ENCODE peak calls at places on chromosomes 7 and 10, in five cellular contexts. Q is psoas muscle, O is AG04450, P is GM23338, L is uterus. U is an unnamed sample. For H3K27me3, the result is how much of the 10 kb centered on the place peaks cover.

GRCh38 chr10:29862926-29863614 is 196.3 kb downstream of the JCAD start:
- DNase-seq in Q (no peak), O (no peak), P (no peak), L (no peak), U (no peak)

GRCh38 chr7:70056363-70056762 is 458.1 kb downstream of the AUTS2 start:
- DNase-seq in Q (no peak), O (no peak), P (no peak), L (no peak), U (no peak)

GRCh38 chr7:95693551-95694333 is 78.6 kb upstream of the DYNC1I1 start:
- DNase-seq in Q (no peak), O (no peak), P (no peak), L (no peak), U (no peak)

GRCh38 chr10:47196691-47197090 is 103.3 kb upstream of the GDF10 start:
- DNase-seq in Q (no peak), O (no peak), P (no peak), L (no peak), U (no peak)

GRCh38 chr7:81299711-81300110 is 380.9 kb upstream of the SEMA3C start:
- DNase-seq in Q (no peak), O (no peak), P (peak), L (no peak), U (no peak)

GRCh38 chr10:92544296-92544695 is 29.6 kb downstream of the IDE start:
- DNase-seq in Q (no peak), O (no peak), P (peak), L (no peak), U (no peak)

GRCh38 chr7:133504825-133505224 is 251.9 kb downstream of the EXOC4 start:
- DNase-seq in Q (no peak), O (no peak), P (no peak), L (no peak), U (no peak)

GRCh38 chr10:26890956-26891355 is 30.2 kb upstream of the ABI1 start:
- DNase-seq in Q (no peak), O (peak), P (peak), L (no peak), U (peak)

GRCh38 chr7:82700739-82701138 is 257.2 kb upstream of the CACNA2D1 start:
- DNase-seq in Q (no peak), O (no peak), P (peak), L (no peak), U (no peak)

GRCh38 chr7:51187941-51188340 is 128.7 kb downstream of the COBL start:
- DNase-seq in Q (peak), O (no peak), P (peak), L (no peak), U (peak)

GRCh38 chr7:129779602-129780256 is 168.2 kb downstream of the NRF1 start:
- DNase-seq in Q (no peak), O (no peak), P (peak), L (no peak), U (no peak)

GRCh38 chr10:101046332-101047238 is 15.2 kb upstream of the KAZALD1 start:
- DNase-seq in Q (no peak), O (no peak), P (peak), L (no peak), U (no peak)

GRCh38 chr7:434891-435486 is 84.7 kb downstream of the PDGFA start:
- DNase-seq in Q (no peak), O (no peak), P (peak), L (no peak), U (no peak)

GRCh38 chr7:85685901-85686300 is 499.0 kb upstream of the SEMA3D start:
- DNase-seq in Q (no peak), O (no peak), P (no peak), L (no peak), U (no peak)

GRCh38 chr10:90530526-90530925 is 327.3 kb downstream of the HTR7 start:
- DNase-seq in Q (no peak), O (no peak), P (no peak), L (no peak), U (no peak)

GRCh38 chr10:14405076-14406065 is 74.6 kb upstream of the FRMD4A start:
- DNase-seq in Q (no peak), O (peak), P (no peak), L (no peak), U (no peak)

GRCh38 chr10:118753331-118753730 is 1.4 kb downstream of the CACUL1 start:
- DNase-seq in Q (no peak), O (no peak), P (no peak), L (no peak), U (no peak)

GRCh38 chr7:43535810-43536585 is 46.9 kb upstream of the STK17A start:
- DNase-seq in Q (peak), O (peak), P (no peak), L (no peak), U (no peak)

GRCh38 chr7:102317231-102318059 is 30.8 kb downstream of the SH2B2 start:
- DNase-seq in Q (no peak), O (no peak), P (peak), L (no peak), U (no peak)

GRCh38 chr7:156722427-156722826 is 81.9 kb downstream of the RNF32 start:
- DNase-seq in Q (no peak), O (no peak), P (no peak), L (no peak), U (no peak)

GRCh38 chr10:57395921-57396320 is 871.8 kb downstream of the IPMK start:
- DNase-seq in Q (no peak), O (no peak), P (peak), L (no peak), U (no peak)

GRCh38 chr10:132523561-132524442 is 13.8 kb upstream of the INPP5A start:
- DNase-seq in Q (peak), O (no peak), P (no peak), L (peak), U (no peak)

GRCh38 chr7:141012044-141012685 is 2.6 kb downstream of the MRPS33 start:
- DNase-seq in Q (peak), O (peak), P (peak), L (peak), U (peak)

GRCh38 chr10:114634607-114634974 is 23.5 kb downstream of the ABLIM1 start:
- DNase-seq in Q (no peak), O (peak), P (no peak), L (peak), U (peak)

GRCh38 chr10:69685802-69686585 is 55.9 kb downstream of the FAM241B start:
- DNase-seq in Q (peak), O (no peak), P (no peak), L (peak), U (no peak)

GRCh38 chr7:99618726-99619125 is 2.0 kb downstream of the ZSCAN25 start:
- DNase-seq in Q (no peak), O (no peak), P (no peak), L (no peak), U (no peak)

GRCh38 chr10:128880221-128880620 is 586.8 kb upstream of the MGMT start:
- DNase-seq in Q (no peak), O (no peak), P (no peak), L (no peak), U (no peak)

GRCh38 chr7:140896996-140897395 is 27.7 kb downstream of the BRAF start:
- DNase-seq in Q (no peak), O (no peak), P (no peak), L (no peak), U (no peak)

GRCh38 chr10:99983280-99983988 is 26.3 kb downstream of the DNMBP start:
- DNase-seq in Q (peak), O (no peak), P (no peak), L (peak), U (no peak)

GRCh38 chr10:126520918-126521317 is 132.6 kb upstream of the ADAM12 start:
- DNase-seq in Q (no peak), O (no peak), P (no peak), L (no peak), U (no peak)

GRCh38 chr7:71507665-71508064 is 375.7 kb downstream of the GALNT17 start:
- DNase-seq in Q (no peak), O (no peak), P (no peak), L (no peak), U (no peak)

GRCh38 chr7:38671901-38672559 is 40.9 kb upstream of the AMPH start:
- DNase-seq in Q (no peak), O (no peak), P (no peak), L (no peak), U (no peak)

GRCh38 chr7:55533050-55533728 is 39.1 kb downstream of the VOPP1 start:
- DNase-seq in Q (no peak), O (no peak), P (no peak), L (no peak), U (no peak)

GRCh38 chr7:22657479-22657878 is 69.5 kb upstream of the IL6 start:
- DNase-seq in Q (no peak), O (no peak), P (no peak), L (no peak), U (no peak)

GRCh38 chr10:81920213-81920829 is 45.3 kb downstream of the NRG3 start:
- DNase-seq in Q (no peak), O (no peak), P (peak), L (no peak), U (no peak)

GRCh38 chr7:2886900-2887299 is 42.8 kb upstream of the GNA12 start:
- DNase-seq in Q (no peak), O (peak), P (peak), L (no peak), U (no peak)

GRCh38 chr7:64882341-64883112 is 20.5 kb upstream of the ZNF273 start:
- DNase-seq in Q (peak), O (no peak), P (peak), L (no peak), U (no peak)

GRCh38 chr10:109504401-109504800 is 418.9 kb downstream of the XPNPEP1 start:
- DNase-seq in Q (no peak), O (no peak), P (no peak), L (peak), U (no peak)

GRCh38 chr10:132768346-132769248 is 17.4 kb downstream of the NKX6-2 start:
- DNase-seq in Q (no peak), O (no peak), P (no peak), L (no peak), U (no peak)

GRCh38 chr10:44380829-44381600 is 3.9 kb downstream of the CXCL12 start:
- DNase-seq in Q (no peak), O (no peak), P (peak), L (peak), U (no peak)

GRCh38 chr10:34107623-34108516 is 707.2 kb downstream of the PARD3 start:
- DNase-seq in Q (no peak), O (no peak), P (no peak), L (no peak), U (no peak)

GRCh38 chr10:34111179-34111578 is 703.9 kb downstream of the PARD3 start:
- DNase-seq in Q (no peak), O (no peak), P (no peak), L (no peak), U (no peak)

GRCh38 chr10:34109481-34109880 is 705.6 kb downstream of the PARD3 start:
- DNase-seq in Q (no peak), O (no peak), P (no peak), L (no peak), U (no peak)

GRCh38 chr10:34112431-34112830 is 702.7 kb downstream of the PARD3 start:
- DNase-seq in Q (no peak), O (no peak), P (no peak), L (no peak), U (no peak)

GRCh38 chr10:34109952-34110702 is 705.0 kb downstream of the PARD3 start:
- DNase-seq in Q (no peak), O (peak), P (no peak), L (no peak), U (no peak)
- TF ChIP-seq CTCF in Q (no peak), O (peak), P (no peak), L (no peak), U (no peak)

GRCh38 chr10:97131041-97131659 is 54.6 kb downstream of the SLIT1 start:
- DNase-seq in Q (no peak), O (no peak), P (no peak), L (no peak), U (no peak)

GRCh38 chr10:97127507-97127906 is 58.3 kb downstream of the SLIT1 start:
- DNase-seq in Q (no peak), O (no peak), P (no peak), L (no peak), U (peak)

GRCh38 chr10:97127960-97128850 is 57.6 kb downstream of the SLIT1 start:
- DNase-seq in Q (no peak), O (no peak), P (no peak), L (no peak), U (peak)

GRCh38 chr10:97129666-97130065 is 56.1 kb downstream of the SLIT1 start:
- DNase-seq in Q (no peak), O (no peak), P (no peak), L (no peak), U (no peak)

GRCh38 chr10:97128851-97129186 is 56.9 kb downstream of the SLIT1 start:
- DNase-seq in Q (no peak), O (no peak), P (no peak), L (no peak), U (no peak)
- H3K27ac ChIP-seq in Q (no peak), O (no peak), P (no peak), L (no peak), U (no peak)

DNA sequence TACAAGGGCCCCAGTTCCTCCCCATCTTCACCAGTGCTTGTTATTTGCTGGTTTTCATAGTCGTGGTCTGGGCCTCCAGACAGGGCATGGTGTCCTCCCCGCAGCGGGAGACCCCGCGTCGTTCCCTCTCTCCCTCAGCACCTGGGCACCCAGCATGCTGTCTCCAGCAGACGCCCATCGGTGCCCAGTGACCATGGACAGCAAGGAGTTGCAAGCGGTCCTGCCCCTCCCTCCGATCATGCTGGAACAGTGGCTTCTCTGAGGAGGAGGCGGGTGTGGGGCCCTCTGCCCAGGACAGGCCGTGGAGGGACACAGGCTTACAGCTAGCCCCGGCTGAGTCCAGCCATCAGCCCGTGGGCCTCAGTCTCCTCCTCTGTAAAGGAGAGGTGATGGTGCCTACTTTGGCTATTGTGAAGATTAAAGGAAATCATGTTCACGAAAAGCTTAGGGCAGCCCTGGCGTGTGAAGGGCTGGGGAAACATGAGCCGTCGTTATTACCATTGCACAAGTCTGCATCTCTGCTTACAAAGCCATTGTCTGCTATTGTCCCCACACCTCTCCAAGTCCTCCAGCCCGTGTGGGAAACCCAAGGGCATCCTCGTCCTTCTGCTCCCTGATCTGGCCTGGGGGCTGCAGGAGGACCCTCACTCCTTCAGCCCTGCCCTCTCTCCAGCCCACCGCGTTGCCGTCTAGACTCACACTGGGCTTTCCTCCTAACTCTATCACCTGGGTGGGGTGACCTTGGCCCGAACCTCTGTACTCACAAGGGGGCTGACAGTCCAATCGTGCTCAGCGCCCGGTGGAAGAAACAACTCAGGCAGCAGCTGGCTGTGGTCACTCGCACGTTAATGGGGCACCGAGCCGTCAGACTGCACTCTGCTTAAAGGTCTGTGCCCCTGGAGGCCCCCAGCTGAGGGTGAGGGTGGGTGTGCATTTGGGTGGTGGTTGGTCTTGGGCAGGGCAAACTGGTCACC is 29.9 kb downstream of the EN2 start:
- DNase-seq in Q (no peak), O (no peak), P (no peak), L (no peak), U (no peak)
- H3K27me3 ChIP-seq in Q (under half), O (under half), P (half or more), L (under half), U (under half)

GRCh38 chr10:53601260-53601875 is 828.8 kb upstream of the MBL2 start:
- DNase-seq in Q (no peak), O (no peak), P (peak), L (no peak), U (no peak)
- TF ChIP-seq CTCF in Q (peak), O (peak), P (peak), L (peak), U (peak)

GRCh38 chr10:16742165-16742960 is 74.9 kb downstream of the RSU1 start:
- DNase-seq in Q (no peak), O (no peak), P (no peak), L (no peak), U (no peak)

GRCh38 chr10:16746856-16747255 is 70.4 kb downstream of the RSU1 start:
- DNase-seq in Q (no peak), O (no peak), P (no peak), L (no peak), U (no peak)

GRCh38 chr10:16745061-16745460 is 72.2 kb downstream of the RSU1 start:
- DNase-seq in Q (no peak), O (no peak), P (no peak), L (no peak), U (no peak)

GRCh38 chr10:16737420-16737819 is 79.8 kb downstream of the RSU1 start:
- DNase-seq in Q (no peak), O (no peak), P (no peak), L (no peak), U (no peak)

DNA sequence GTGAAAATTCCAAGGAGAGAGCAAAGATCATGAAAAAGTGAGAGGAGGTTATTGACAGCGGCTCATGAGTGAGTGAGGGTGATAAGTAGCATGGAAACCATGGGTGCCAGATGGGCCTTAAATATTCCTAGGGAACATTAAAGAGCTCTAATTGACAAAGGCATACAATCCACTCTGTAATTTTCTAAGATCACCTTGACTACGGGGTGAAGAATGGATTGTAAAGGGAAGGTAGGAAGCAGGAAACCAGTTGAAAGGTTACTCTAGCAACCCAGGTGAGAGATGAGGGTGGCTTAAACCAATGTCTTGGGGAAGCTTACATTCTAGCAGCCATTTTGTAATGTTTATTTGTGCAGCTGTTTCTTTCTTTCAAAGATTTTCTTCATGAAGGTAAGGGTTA is 75.7 kb downstream of the RSU1 start:
- DNase-seq in Q (no peak), O (no peak), P (no peak), L (no peak), U (no peak)
- H3K27ac ChIP-seq in Q (no peak), O (no peak), P (no peak), L (no peak), U (no peak)

DNA sequence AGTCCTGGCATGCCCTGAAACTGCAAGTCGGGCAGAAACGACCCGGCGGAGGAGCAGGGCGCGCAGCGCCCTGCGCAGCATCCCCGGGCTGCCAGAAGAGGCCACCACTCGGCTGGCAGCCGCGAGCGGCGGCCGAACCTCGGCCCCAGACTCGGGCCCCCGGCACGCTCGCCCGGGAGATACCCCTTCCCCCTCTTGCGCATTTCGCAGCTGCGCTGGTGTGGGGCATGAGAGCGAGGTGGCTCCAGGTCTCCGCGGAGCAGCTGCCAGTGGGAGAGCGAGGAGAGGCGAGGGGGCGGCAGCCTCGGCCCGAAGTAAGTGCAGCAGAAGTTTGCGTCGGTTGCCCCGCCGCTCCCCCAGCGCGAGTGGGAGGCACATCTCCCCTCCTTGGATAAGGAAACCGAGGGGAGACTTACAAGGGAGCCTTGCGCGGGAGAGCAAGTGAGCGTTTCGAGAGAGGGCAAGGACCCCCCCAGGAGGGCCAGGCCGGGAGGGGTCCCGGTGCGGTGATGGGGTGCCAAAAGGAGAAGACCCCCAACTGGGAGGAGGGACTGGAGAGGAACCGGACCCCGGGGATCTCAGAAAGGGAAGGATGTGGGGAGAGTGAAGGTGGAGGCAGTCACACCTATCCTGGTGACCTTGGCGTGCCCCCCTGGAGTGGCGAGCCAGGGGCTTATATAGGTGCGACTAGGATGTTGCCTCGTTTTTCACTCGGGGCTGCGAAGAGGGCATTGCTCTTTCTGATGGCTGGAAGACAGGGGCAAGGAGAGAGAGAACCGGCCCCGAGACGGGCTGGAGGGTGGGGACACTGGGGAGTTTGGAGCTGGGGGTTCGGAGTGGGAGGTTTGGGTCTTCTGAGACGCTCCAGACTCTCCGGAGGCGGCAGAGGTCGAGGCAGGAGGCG is 256.3 kb downstream of the OTUD1 start:
- DNase-seq in Q (no peak), O (no peak), P (peak), L (no peak), U (peak)
- H3K27me3 ChIP-seq in Q (under half), O (under half), P (half or more), L (under half), U (under half)

GRCh38 chr7:130901209-130901783 is 167.3 kb upstream of the KLF14 start:
- DNase-seq in Q (peak), O (peak), P (no peak), L (peak), U (peak)
- TF ChIP-seq CTCF in Q (no peak), O (no peak), P (no peak), L (no peak), U (no peak)

GRCh38 chr7:18102576-18102975 is 74.9 kb upstream of the PRPS1L1 start:
- DNase-seq in Q (no peak), O (no peak), P (no peak), L (no peak), U (no peak)
- H3K27ac ChIP-seq in Q (no peak), O (no peak), P (no peak), L (no peak), U (no peak)

DNA sequence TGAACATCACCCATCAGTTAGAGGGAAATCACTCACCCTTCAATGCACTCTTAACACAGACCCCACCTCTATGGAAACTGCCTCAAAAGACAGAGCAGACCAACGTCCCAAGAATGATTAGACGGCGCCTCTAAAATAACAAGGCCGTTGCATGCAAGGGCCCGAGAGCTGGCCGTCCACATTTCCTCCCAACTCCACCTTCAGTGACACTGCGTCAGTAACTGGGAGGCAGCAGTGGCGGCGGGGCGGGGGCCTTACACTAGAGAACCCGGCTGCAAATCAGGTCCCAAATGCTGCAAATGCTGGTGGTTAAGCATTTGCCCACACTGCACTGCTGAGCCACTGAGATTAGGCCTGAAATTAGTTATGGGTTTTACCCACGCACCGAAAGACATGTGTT is 115.0 kb downstream of the PTPRN2 start:
- DNase-seq in Q (no peak), O (no peak), P (no peak), L (no peak), U (no peak)
- H3K27me3 ChIP-seq in Q (under half), O (under half), P (under half), L (under half), U (under half)